ENCODE peak calls at places on chromosomes 13 and 19, in seven cellular contexts. One of them, this sample, is unnamed.

GRCh38 chr19:40229484-40229883 is 3.0 kb upstream of the CCNP start:
- DNase-seq in neural crest cell: no peak
- DNase-seq in omental fat pad: no peak
- DNase-seq in HFFc6: peak
- DNase-seq in HFF-Myc: no peak
- DNase-seq in GM12865: no peak
- DNase-seq in fibroblast of the aortic adventitia: peak
- DNase-seq in this sample: no peak

GRCh38 chr13:25310891-25311290 is 9.5 kb downstream of the NUP58 start:
- DNase-seq in HFFc6: no peak
- DNase-seq in GM12865: no peak
- DNase-seq in HFF-Myc: no peak
- DNase-seq in neural crest cell: no peak
- DNase-seq in omental fat pad: no peak
- DNase-seq in fibroblast of the aortic adventitia: no peak
- DNase-seq in this sample: no peak

GRCh38 chr19:45406165-45406956 is at the start of gene POLR1G:
- DNase-seq in HFF-Myc: peak
- DNase-seq in omental fat pad: no peak
- DNase-seq in neural crest cell: peak
- DNase-seq in GM12865: peak
- DNase-seq in fibroblast of the aortic adventitia: peak
- DNase-seq in HFFc6: peak
- DNase-seq in this sample: peak

GRCh38 chr19:2592824-2593223 is 109.7 kb downstream of the GNG7 start:
- DNase-seq in neural crest cell: no peak
- DNase-seq in GM12865: no peak
- DNase-seq in HFFc6: no peak
- DNase-seq in omental fat pad: no peak
- DNase-seq in HFF-Myc: no peak
- DNase-seq in fibroblast of the aortic adventitia: no peak
- DNase-seq in this sample: no peak

GRCh38 chr13:50589651-50590054 is 253.8 kb downstream of the DLEU7 start:
- DNase-seq in omental fat pad: no peak
- DNase-seq in HFF-Myc: peak
- DNase-seq in neural crest cell: no peak
- DNase-seq in HFFc6: peak
- DNase-seq in fibroblast of the aortic adventitia: peak
- DNase-seq in GM12865: no peak
- DNase-seq in this sample: no peak

GRCh38 chr19:2534374-2535050 is 58.6 kb downstream of the GADD45B start:
- DNase-seq in fibroblast of the aortic adventitia: peak
- DNase-seq in HFF-Myc: no peak
- DNase-seq in HFFc6: no peak
- DNase-seq in omental fat pad: no peak
- DNase-seq in GM12865: no peak
- DNase-seq in neural crest cell: no peak
- DNase-seq in this sample: no peak

GRCh38 chr19:469833-470232 is 9.0 kb upstream of the SHC2 start:
- DNase-seq in omental fat pad: no peak
- DNase-seq in GM12865: no peak
- DNase-seq in HFF-Myc: no peak
- DNase-seq in HFFc6: no peak
- DNase-seq in neural crest cell: no peak
- DNase-seq in fibroblast of the aortic adventitia: no peak
- DNase-seq in this sample: no peak

GRCh38 chr13:30870049-30870884 is 35.8 kb upstream of the MEDAG start:
- DNase-seq in HFFc6: peak
- DNase-seq in omental fat pad: peak
- DNase-seq in HFF-Myc: peak
- DNase-seq in fibroblast of the aortic adventitia: peak
- DNase-seq in GM12865: peak
- DNase-seq in neural crest cell: no peak
- DNase-seq in this sample: peak

GRCh38 chr13:46149272-46150133 is 32.5 kb downstream of the LCP1 start:
- DNase-seq in HFFc6: no peak
- DNase-seq in HFF-Myc: no peak
- DNase-seq in neural crest cell: no peak
- DNase-seq in fibroblast of the aortic adventitia: peak
- DNase-seq in omental fat pad: no peak
- DNase-seq in GM12865: no peak
- DNase-seq in this sample: no peak

DNA sequence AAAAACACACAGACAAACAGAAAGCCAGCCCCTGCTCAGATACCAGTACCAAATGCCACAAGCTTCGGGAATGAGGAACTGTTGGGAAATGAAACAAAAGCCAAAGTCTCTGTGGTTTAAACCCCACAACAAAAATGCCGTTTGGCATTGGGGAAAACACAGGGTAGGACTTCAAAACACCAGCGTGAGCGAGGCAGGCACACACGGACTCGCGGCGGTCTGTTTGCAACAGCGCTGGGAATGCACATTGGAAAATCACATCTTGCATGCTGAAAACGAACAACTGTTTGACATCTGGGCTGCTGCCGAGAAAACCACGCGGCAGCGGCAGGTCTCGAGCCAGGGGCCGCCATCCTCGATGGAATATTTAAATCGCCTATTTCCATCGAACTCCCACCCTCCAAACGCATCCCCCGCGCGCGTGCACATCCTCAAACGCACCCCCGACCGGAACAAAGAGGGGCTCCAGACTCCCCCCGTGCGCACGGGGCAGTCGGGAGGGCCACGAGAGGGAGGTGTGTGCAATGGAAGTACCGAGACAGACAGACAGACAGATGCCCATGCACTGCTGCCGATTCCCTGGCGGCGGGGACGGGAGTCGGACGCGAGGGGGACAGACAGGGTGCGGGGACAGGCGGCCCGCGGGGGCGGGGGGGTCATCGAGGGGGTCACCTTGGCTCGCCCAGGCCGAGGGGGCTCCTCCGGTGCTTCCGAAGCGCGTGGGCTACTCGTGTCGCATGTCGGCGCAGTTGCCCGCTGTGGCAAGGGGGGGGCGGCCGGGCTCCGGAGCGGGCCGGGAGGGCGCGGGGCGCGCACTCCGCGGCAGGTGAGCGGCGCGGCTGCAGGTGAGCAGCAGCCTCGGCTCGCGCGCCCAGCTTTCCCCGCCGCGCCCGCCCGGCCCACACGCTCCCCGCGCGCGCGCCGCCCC is at the start of gene GPR12:
- DNase-seq in omental fat pad: no peak
- DNase-seq in GM12865: no peak
- DNase-seq in HFF-Myc: no peak
- DNase-seq in fibroblast of the aortic adventitia: peak
- DNase-seq in neural crest cell: peak
- DNase-seq in HFFc6: no peak
- DNase-seq in this sample: no peak
- TF ChIP-seq CTCF in omental fat pad: no peak
- TF ChIP-seq CTCF in GM12865: no peak
- TF ChIP-seq CTCF in HFF-Myc: no peak
- TF ChIP-seq CTCF in fibroblast of the aortic adventitia: no peak
- TF ChIP-seq CTCF in neural crest cell: peak
- TF ChIP-seq CTCF in HFFc6: no peak
- TF ChIP-seq CTCF in this sample: no peak

GRCh38 chr13:90360785-90361184 is 986.7 kb upstream of the MIR17HG start:
- DNase-seq in HFF-Myc: no peak
- DNase-seq in neural crest cell: no peak
- DNase-seq in GM12865: no peak
- DNase-seq in HFFc6: no peak
- DNase-seq in omental fat pad: no peak
- DNase-seq in fibroblast of the aortic adventitia: no peak
- DNase-seq in this sample: no peak

GRCh38 chr13:90362718-90363117 is 984.8 kb upstream of the MIR17HG start:
- DNase-seq in HFF-Myc: peak
- DNase-seq in omental fat pad: no peak
- DNase-seq in HFFc6: no peak
- DNase-seq in GM12865: no peak
- DNase-seq in fibroblast of the aortic adventitia: peak
- DNase-seq in neural crest cell: no peak
- DNase-seq in this sample: no peak

GRCh38 chr13:90365130-90365529 is 982.4 kb upstream of the MIR17HG start:
- DNase-seq in neural crest cell: no peak
- DNase-seq in fibroblast of the aortic adventitia: peak
- DNase-seq in GM12865: no peak
- DNase-seq in HFF-Myc: no peak
- DNase-seq in omental fat pad: no peak
- DNase-seq in HFFc6: no peak
- DNase-seq in this sample: no peak
- TF ChIP-seq CTCF in neural crest cell: peak
- TF ChIP-seq CTCF in fibroblast of the aortic adventitia: no peak
- TF ChIP-seq CTCF in GM12865: no peak
- TF ChIP-seq CTCF in HFF-Myc: no peak
- TF ChIP-seq CTCF in omental fat pad: no peak
- TF ChIP-seq CTCF in HFFc6: peak
- TF ChIP-seq CTCF in this sample: no peak

GRCh38 chr19:9494096-9494495 is 4.3 kb downstream of the ZNF560 start:
- DNase-seq in fibroblast of the aortic adventitia: no peak
- DNase-seq in GM12865: no peak
- DNase-seq in omental fat pad: no peak
- DNase-seq in neural crest cell: no peak
- DNase-seq in HFF-Myc: no peak
- DNase-seq in HFFc6: no peak
- DNase-seq in this sample: no peak

GRCh38 chr19:9500796-9501195 is 2.4 kb upstream of the ZNF560 start:
- DNase-seq in omental fat pad: no peak
- DNase-seq in neural crest cell: no peak
- DNase-seq in HFF-Myc: no peak
- DNase-seq in fibroblast of the aortic adventitia: no peak
- DNase-seq in HFFc6: no peak
- DNase-seq in GM12865: no peak
- DNase-seq in this sample: no peak

DNA sequence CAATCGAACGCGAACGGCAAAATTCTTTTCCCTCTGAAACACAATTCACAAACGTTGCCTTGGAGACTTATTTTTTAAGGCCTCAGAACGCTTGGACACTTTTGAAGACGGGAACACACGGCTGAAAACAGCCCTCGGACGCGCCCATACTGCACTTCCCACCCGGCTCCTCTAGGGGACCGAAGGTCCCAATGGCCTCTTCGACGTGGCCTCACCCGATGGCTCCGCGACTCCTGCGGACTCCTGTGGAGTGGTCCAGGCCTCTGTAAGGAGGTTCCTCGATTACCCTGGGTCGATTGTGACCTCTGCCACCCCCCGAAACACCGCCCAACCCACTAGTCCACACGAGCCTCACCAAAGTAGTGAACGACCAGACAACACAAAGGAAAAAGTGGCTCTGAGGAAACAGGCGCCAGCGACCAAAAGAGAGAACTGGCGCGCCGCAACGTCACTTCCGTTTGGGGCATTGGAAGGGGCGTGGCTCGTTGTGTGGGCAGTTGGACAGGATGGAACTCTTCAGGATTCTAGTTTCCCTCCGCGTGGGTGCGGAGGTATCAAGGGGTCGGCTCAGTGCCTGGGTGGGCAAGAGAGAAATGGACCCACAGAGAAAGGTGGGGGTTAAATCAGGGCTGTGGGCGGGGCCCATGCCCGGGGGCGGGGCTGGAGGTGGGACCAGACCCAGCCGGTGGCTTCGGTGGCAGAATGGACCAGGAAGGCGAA is at the start of gene ZNF560:
- DNase-seq in omental fat pad: no peak
- DNase-seq in HFFc6: no peak
- DNase-seq in fibroblast of the aortic adventitia: peak
- DNase-seq in HFF-Myc: no peak
- DNase-seq in neural crest cell: no peak
- DNase-seq in GM12865: no peak
- DNase-seq in this sample: no peak
- TF ChIP-seq CTCF in omental fat pad: no peak
- TF ChIP-seq CTCF in HFFc6: peak
- TF ChIP-seq CTCF in fibroblast of the aortic adventitia: no peak
- TF ChIP-seq CTCF in HFF-Myc: peak
- TF ChIP-seq CTCF in neural crest cell: no peak
- TF ChIP-seq CTCF in GM12865: no peak
- TF ChIP-seq CTCF in this sample: no peak

DNA sequence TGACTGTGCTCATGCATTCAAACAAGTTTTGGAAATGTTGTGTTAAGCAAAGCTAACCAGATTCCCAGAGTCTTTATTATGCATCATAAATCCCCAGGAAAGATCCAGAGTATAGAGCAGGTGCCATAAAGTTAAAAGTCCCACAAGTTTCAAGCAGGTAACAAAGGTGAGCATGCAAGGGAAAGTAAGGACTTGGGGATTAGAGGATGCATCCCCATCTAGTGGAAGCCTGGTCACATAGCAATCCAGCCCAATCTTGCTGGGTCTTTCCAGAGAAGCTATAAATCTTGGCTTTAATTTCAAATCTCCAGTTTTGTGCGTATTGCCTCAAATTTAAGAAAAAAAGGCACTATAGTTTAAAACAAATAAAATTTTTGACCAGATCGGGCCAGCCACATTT is 72.7 kb downstream of the ZNF254 start:
- DNase-seq in neural crest cell: no peak
- DNase-seq in HFF-Myc: no peak
- DNase-seq in HFFc6: no peak
- DNase-seq in omental fat pad: no peak
- DNase-seq in fibroblast of the aortic adventitia: no peak
- DNase-seq in GM12865: peak
- DNase-seq in this sample: no peak
- TF ChIP-seq CTCF in neural crest cell: peak
- TF ChIP-seq CTCF in HFF-Myc: peak
- TF ChIP-seq CTCF in HFFc6: peak
- TF ChIP-seq CTCF in omental fat pad: no peak
- TF ChIP-seq CTCF in fibroblast of the aortic adventitia: peak
- TF ChIP-seq CTCF in GM12865: peak
- TF ChIP-seq CTCF in this sample: peak

GRCh38 chr19:34172661-34173144 is 399 bp downstream of the LSM14A start:
- DNase-seq in neural crest cell: peak
- DNase-seq in GM12865: peak
- DNase-seq in HFF-Myc: no peak
- DNase-seq in HFFc6: no peak
- DNase-seq in omental fat pad: no peak
- DNase-seq in fibroblast of the aortic adventitia: no peak
- DNase-seq in this sample: no peak

GRCh38 chr19:34171877-34172660 is at the start of gene LSM14A:
- DNase-seq in omental fat pad: peak
- DNase-seq in HFFc6: peak
- DNase-seq in GM12865: peak
- DNase-seq in fibroblast of the aortic adventitia: peak
- DNase-seq in HFF-Myc: no peak
- DNase-seq in neural crest cell: peak
- DNase-seq in this sample: peak

GRCh38 chr19:34176581-34176980 is 4.3 kb downstream of the LSM14A start:
- DNase-seq in HFF-Myc: no peak
- DNase-seq in HFFc6: no peak
- DNase-seq in fibroblast of the aortic adventitia: no peak
- DNase-seq in GM12865: no peak
- DNase-seq in neural crest cell: no peak
- DNase-seq in omental fat pad: no peak
- DNase-seq in this sample: no peak

GRCh38 chr19:34171539-34171876 is 796 bp upstream of the LSM14A start:
- DNase-seq in GM12865: no peak
- DNase-seq in fibroblast of the aortic adventitia: peak
- DNase-seq in neural crest cell: peak
- DNase-seq in HFF-Myc: peak
- DNase-seq in HFFc6: peak
- DNase-seq in omental fat pad: no peak
- DNase-seq in this sample: peak

GRCh38 chr19:34173145-34173956 is 1.0 kb downstream of the LSM14A start:
- DNase-seq in HFFc6: peak
- DNase-seq in GM12865: peak
- DNase-seq in fibroblast of the aortic adventitia: peak
- DNase-seq in neural crest cell: peak
- DNase-seq in HFF-Myc: no peak
- DNase-seq in omental fat pad: no peak
- DNase-seq in this sample: no peak
- TF ChIP-seq CTCF in HFFc6: no peak
- TF ChIP-seq CTCF in GM12865: no peak
- TF ChIP-seq CTCF in fibroblast of the aortic adventitia: peak
- TF ChIP-seq CTCF in neural crest cell: no peak
- TF ChIP-seq CTCF in HFF-Myc: no peak
- TF ChIP-seq CTCF in omental fat pad: no peak
- TF ChIP-seq CTCF in this sample: no peak

GRCh38 chr13:78131811-78132210 is 213.2 kb upstream of the EDNRB start:
- DNase-seq in fibroblast of the aortic adventitia: peak
- DNase-seq in GM12865: no peak
- DNase-seq in HFF-Myc: no peak
- DNase-seq in neural crest cell: no peak
- DNase-seq in omental fat pad: no peak
- DNase-seq in HFFc6: no peak
- DNase-seq in this sample: no peak
- TF ChIP-seq CTCF in fibroblast of the aortic adventitia: peak
- TF ChIP-seq CTCF in GM12865: peak
- TF ChIP-seq CTCF in HFF-Myc: peak
- TF ChIP-seq CTCF in neural crest cell: peak
- TF ChIP-seq CTCF in omental fat pad: no peak
- TF ChIP-seq CTCF in HFFc6: peak
- TF ChIP-seq CTCF in this sample: peak